ENCODE peak calls at places on chromosome 12, in four cellular contexts. F is SK-N-SH, S is stomach, X is endothelial cell of umbilical vein. Z is an unnamed sample.

GRCh38 chr12:124777399-124778372 is 86.0 kb downstream of the SCARB1 start:
- DNase-seq in F (no peak), S (no peak), X (no peak), Z (no peak)

GRCh38 chr12:131371580-131372475 is 339.1 kb upstream of the SFSWAP start:
- DNase-seq in S (no peak), F (no peak), X (no peak), Z (peak)

GRCh38 chr12:21773263-21773741 is 1.2 kb downstream of the KCNJ8 start:
- DNase-seq in X (no peak), F (peak), S (no peak), Z (no peak)

GRCh38 chr12:97560766-97561165 is 98.2 kb downstream of the RMST start:
- DNase-seq in S (no peak), F (no peak), X (no peak), Z (no peak)

GRCh38 chr12:24738436-24738835 is 210.5 kb downstream of the BCAT1 start:
- DNase-seq in X (no peak), F (no peak), S (no peak), Z (no peak)

GRCh38 chr12:124565071-124565491 is 2.3 kb downstream of the NCOR2 start:
- DNase-seq in X (no peak), F (peak), S (no peak), Z (no peak)

GRCh38 chr12:13024151-13024946 is 19.8 kb upstream of the FAM234B start:
- DNase-seq in S (peak), X (peak), F (no peak), Z (no peak)

GRCh38 chr12:59372971-59373370 is 222.9 kb upstream of the SLC16A7 start:
- DNase-seq in F (no peak), S (no peak), X (peak), Z (no peak)

GRCh38 chr12:120688527-120689071 is 1.6 kb downstream of the MLEC start:
- DNase-seq in F (no peak), S (no peak), X (peak), Z (no peak)

GRCh38 chr12:57624441-57625220 is 8.4 kb downstream of the B4GALNT1 start:
- DNase-seq in S (no peak), F (no peak), X (no peak), Z (no peak)

GRCh38 chr12:57627504-57628279 is 5.3 kb downstream of the B4GALNT1 start:
- DNase-seq in S (no peak), X (no peak), F (peak), Z (peak)

GRCh38 chr12:57626929-57627445 is 6.0 kb downstream of the B4GALNT1 start:
- DNase-seq in S (no peak), X (no peak), F (no peak), Z (no peak)

GRCh38 chr12:57625261-57626032 is 7.6 kb downstream of the B4GALNT1 start:
- DNase-seq in F (no peak), S (no peak), X (no peak), Z (peak)

DNA sequence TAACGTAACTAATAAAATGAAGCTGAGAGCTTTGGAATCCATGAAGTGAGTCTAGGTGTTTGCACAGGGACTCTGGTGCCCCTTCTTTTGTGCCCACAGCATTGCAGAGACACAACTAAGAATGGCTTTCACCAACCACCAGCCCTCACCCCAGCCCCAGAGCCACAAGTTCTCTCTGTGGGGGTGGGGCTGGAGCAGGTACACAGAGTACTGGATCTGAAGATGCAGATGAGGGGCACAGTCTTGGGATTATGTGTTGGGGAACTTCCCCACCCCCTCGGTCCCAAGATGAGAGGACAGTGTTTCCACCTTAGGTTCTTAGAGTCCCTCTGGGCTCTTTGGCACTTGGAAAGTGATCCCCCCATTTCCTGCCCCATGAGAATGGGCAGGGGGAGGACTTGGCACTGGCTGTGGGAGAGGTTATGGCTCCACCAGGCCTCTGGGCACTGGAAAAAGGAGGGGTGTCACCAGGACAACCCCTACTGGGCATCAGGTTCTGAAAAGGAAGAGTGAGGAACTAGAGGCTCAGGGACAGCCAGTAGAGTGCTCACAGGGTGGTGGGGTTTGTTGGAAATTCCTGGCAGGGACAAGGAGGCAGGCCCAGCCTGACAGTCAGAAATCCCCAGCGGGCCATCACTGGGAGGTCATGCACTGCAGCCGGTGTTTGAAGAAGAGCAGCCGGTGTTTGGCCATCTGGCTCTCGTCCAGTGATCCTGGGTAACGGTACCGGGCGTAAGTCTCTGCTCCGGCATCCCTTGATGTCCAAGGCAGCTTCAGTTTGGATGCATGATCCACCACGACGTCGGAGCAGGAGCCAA is 6.7 kb downstream of the B4GALNT1 start:
- DNase-seq in S (no peak), X (no peak), F (no peak), Z (peak)
- H3K27ac ChIP-seq in S (no peak), X (no peak), F (no peak), Z (no peak)

GRCh38 chr12:76515271-76515670 is 44.3 kb downstream of the OSBPL8 start:
- DNase-seq in F (no peak), X (no peak), S (no peak), Z (no peak)
- TF ChIP-seq POLR2AphosphoS5 in F (no peak), X (no peak), S (no peak), Z (no peak)

DNA sequence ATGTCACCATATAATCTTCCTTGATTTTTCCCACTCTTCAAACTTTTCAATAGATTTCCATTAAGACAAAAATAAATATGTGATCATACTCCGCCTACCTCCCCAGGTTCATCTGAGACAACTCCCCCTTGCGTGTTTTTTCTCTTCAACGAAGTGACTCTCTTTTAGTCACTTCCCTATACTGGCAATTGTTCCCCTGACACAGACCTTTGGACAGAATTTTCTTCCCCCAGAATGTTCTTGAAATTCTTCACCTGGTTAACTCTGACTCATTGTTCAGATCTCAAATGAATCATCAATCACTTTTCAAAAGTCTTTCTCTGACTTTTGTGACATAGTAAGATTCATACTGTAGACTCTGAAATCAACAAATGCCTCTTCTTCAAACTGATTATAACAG is 727.3 kb upstream of the LMO3 start:
- DNase-seq in X (no peak), S (no peak), F (no peak), Z (no peak)
- H3K4me3 ChIP-seq in X (no peak), S (no peak), F (no peak), Z (no peak)

DNA sequence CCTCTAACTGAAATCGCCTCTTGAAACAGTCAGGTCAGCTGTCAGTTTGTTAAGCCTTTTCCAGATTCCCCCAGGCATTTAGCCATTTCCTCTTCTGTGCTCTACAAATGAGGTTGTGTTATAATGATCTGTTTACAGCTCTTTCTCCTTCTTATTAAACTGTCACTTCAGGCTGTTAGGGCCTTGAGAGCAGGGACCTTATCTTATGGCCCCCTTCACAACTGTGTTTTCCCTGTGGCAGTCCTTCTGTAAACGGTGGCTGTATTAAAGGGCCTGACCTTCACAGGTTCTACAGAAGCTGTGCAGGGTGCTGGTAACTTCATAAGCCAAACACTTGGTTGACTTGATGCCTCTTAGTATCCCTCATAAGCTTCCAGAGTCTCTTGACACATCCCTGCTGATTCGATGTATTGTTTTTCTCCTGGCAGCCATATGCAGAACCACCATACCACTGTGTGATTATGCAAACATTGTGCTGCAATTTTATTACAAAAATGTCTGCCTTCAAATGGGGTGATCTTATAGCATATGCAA is 104.7 kb downstream of the PLEKHA5 start:
- DNase-seq in S (no peak), F (peak), X (no peak), Z (no peak)
- H3K27ac ChIP-seq in S (peak), F (peak), X (no peak), Z (peak)

GRCh38 chr12:14950421-14950820 is 11.0 kb downstream of the ARHGDIB start:
- DNase-seq in X (no peak), S (no peak), F (no peak), Z (no peak)

GRCh38 chr12:14954269-14954668 is 7.1 kb downstream of the ARHGDIB start:
- DNase-seq in F (no peak), X (no peak), S (no peak), Z (no peak)

GRCh38 chr12:14950982-14951746 is 10.2 kb downstream of the ARHGDIB start:
- DNase-seq in F (no peak), X (no peak), S (no peak), Z (no peak)

GRCh38 chr12:14953752-14954151 is 7.6 kb downstream of the ARHGDIB start:
- DNase-seq in F (no peak), S (no peak), X (no peak), Z (no peak)

GRCh38 chr12:14952295-14952995 is 9.0 kb downstream of the ARHGDIB start:
- DNase-seq in S (no peak), F (no peak), X (peak), Z (no peak)
- TF ChIP-seq POLR2AphosphoS5 in S (peak), F (no peak), X (peak), Z (no peak)

GRCh38 chr12:23560611-23561010 is 388.9 kb downstream of the SOX5 start:
- DNase-seq in X (no peak), F (no peak), S (no peak), Z (no peak)

GRCh38 chr12:23561536-23561935 is 387.9 kb downstream of the SOX5 start:
- DNase-seq in F (no peak), S (no peak), X (no peak), Z (no peak)

GRCh38 chr12:23569388-23569787 is 380.1 kb downstream of the SOX5 start:
- DNase-seq in X (no peak), S (no peak), F (no peak), Z (no peak)

GRCh38 chr12:23566133-23566532 is 383.3 kb downstream of the SOX5 start:
- DNase-seq in S (no peak), F (no peak), X (no peak), Z (no peak)

GRCh38 chr12:23564454-23564853 is 385.0 kb downstream of the SOX5 start:
- DNase-seq in F (no peak), S (no peak), X (no peak), Z (no peak)
- H3K4me3 ChIP-seq in F (no peak), S (no peak), X (no peak), Z (no peak)

GRCh38 chr12:122059203-122059960 is 19.2 kb upstream of the MLXIP start:
- DNase-seq in X (no peak), F (no peak), S (no peak), Z (no peak)
- H3K27ac ChIP-seq in X (no peak), F (no peak), S (peak), Z (no peak)

Z was measured in suprapubic skin.